ENCODE peak calls at places on chromosomes 11 and 22, in six cellular contexts. One of them, this sample, is unnamed.

GRCh38 chr11:45959851-45960250 is 37.4 kb downstream of the LARGE2 start:
- DNase-seq in IMR-90: no peak
- DNase-seq in thyroid gland: no peak
- DNase-seq in thoracic aorta: no peak
- DNase-seq in retinal pigment epithelial cell: no peak
- DNase-seq in H1: no peak
- DNase-seq in this sample: no peak

GRCh38 chr11:94151903-94152677 is 23.4 kb downstream of the PANX1 start:
- DNase-seq in IMR-90: peak
- DNase-seq in thyroid gland: no peak
- DNase-seq in thoracic aorta: peak
- DNase-seq in retinal pigment epithelial cell: no peak
- DNase-seq in H1: no peak
- DNase-seq in this sample: peak

GRCh38 chr22:48665286-48666010 is 1162.2 kb downstream of the BRD1 start:
- DNase-seq in IMR-90: no peak
- DNase-seq in thyroid gland: no peak
- DNase-seq in thoracic aorta: no peak
- DNase-seq in retinal pigment epithelial cell: no peak
- DNase-seq in H1: no peak
- DNase-seq in this sample: no peak

GRCh38 chr22:36808611-36809344 is 8.1 kb downstream of the PVALB start:
- DNase-seq in IMR-90: no peak
- DNase-seq in thyroid gland: no peak
- DNase-seq in thoracic aorta: no peak
- DNase-seq in retinal pigment epithelial cell: no peak
- DNase-seq in H1: no peak
- DNase-seq in this sample: no peak

GRCh38 chr11:114846040-114846791 is 167.9 kb downstream of the NXPE2 start:
- DNase-seq in IMR-90: no peak
- DNase-seq in thyroid gland: peak
- DNase-seq in thoracic aorta: no peak
- DNase-seq in retinal pigment epithelial cell: no peak
- DNase-seq in H1: no peak
- DNase-seq in this sample: no peak

GRCh38 chr11:69292221-69292648 is 1.7 kb upstream of the MYEOV start:
- DNase-seq in IMR-90: no peak
- DNase-seq in thyroid gland: no peak
- DNase-seq in thoracic aorta: no peak
- DNase-seq in retinal pigment epithelial cell: no peak
- DNase-seq in H1: peak
- DNase-seq in this sample: peak

GRCh38 chr11:57290288-57290687 is 34.5 kb downstream of the TNKS1BP1 start:
- DNase-seq in IMR-90: peak
- DNase-seq in thyroid gland: no peak
- DNase-seq in thoracic aorta: no peak
- DNase-seq in retinal pigment epithelial cell: no peak
- DNase-seq in H1: no peak
- DNase-seq in this sample: peak

GRCh38 chr11:84408946-84409411 is 1122.8 kb upstream of the CCDC90B start:
- DNase-seq in IMR-90: no peak
- DNase-seq in thyroid gland: no peak
- DNase-seq in thoracic aorta: no peak
- DNase-seq in retinal pigment epithelial cell: no peak
- DNase-seq in H1: no peak
- DNase-seq in this sample: peak

GRCh38 chr22:17802822-17803221 is 28.6 kb upstream of the BID start:
- DNase-seq in IMR-90: peak
- DNase-seq in thyroid gland: no peak
- DNase-seq in thoracic aorta: no peak
- DNase-seq in retinal pigment epithelial cell: no peak
- DNase-seq in H1: no peak
- DNase-seq in this sample: no peak

GRCh38 chr11:104663190-104664140 is 234.8 kb downstream of the CASP12 start:
- DNase-seq in IMR-90: peak
- DNase-seq in thyroid gland: no peak
- DNase-seq in thoracic aorta: no peak
- DNase-seq in retinal pigment epithelial cell: no peak
- DNase-seq in H1: no peak
- DNase-seq in this sample: peak

GRCh38 chr11:83105167-83105566 is 33.5 kb upstream of the RAB30 start:
- DNase-seq in IMR-90: peak
- DNase-seq in thyroid gland: no peak
- DNase-seq in thoracic aorta: no peak
- DNase-seq in retinal pigment epithelial cell: no peak
- DNase-seq in H1: no peak
- DNase-seq in this sample: no peak

GRCh38 chr11:69467646-69468045 is 13.8 kb upstream of the LINC01488 start:
- DNase-seq in IMR-90: no peak
- DNase-seq in thyroid gland: no peak
- DNase-seq in thoracic aorta: no peak
- DNase-seq in retinal pigment epithelial cell: no peak
- DNase-seq in H1: no peak
- DNase-seq in this sample: no peak

GRCh38 chr11:73416711-73417265 is 40.6 kb downstream of the RELT start:
- DNase-seq in IMR-90: peak
- DNase-seq in thyroid gland: no peak
- DNase-seq in thoracic aorta: no peak
- DNase-seq in retinal pigment epithelial cell: no peak
- DNase-seq in H1: no peak
- DNase-seq in this sample: peak

GRCh38 chr22:19596680-19597398 is 72.6 kb upstream of the CLDN5 start:
- DNase-seq in IMR-90: no peak
- DNase-seq in thyroid gland: no peak
- DNase-seq in thoracic aorta: no peak
- DNase-seq in retinal pigment epithelial cell: no peak
- DNase-seq in H1: no peak
- DNase-seq in this sample: no peak

GRCh38 chr11:119709638-119710346 is 19.2 kb downstream of the NECTIN1 start:
- DNase-seq in IMR-90: peak
- DNase-seq in thyroid gland: no peak
- DNase-seq in thoracic aorta: no peak
- DNase-seq in retinal pigment epithelial cell: no peak
- DNase-seq in H1: no peak
- DNase-seq in this sample: no peak

GRCh38 chr11:119710417-119710816 is 18.6 kb downstream of the NECTIN1 start:
- DNase-seq in IMR-90: no peak
- DNase-seq in thyroid gland: no peak
- DNase-seq in thoracic aorta: no peak
- DNase-seq in retinal pigment epithelial cell: no peak
- DNase-seq in H1: no peak
- DNase-seq in this sample: no peak

GRCh38 chr11:119712006-119712405 is 17.0 kb downstream of the NECTIN1 start:
- DNase-seq in IMR-90: no peak
- DNase-seq in thyroid gland: no peak
- DNase-seq in thoracic aorta: no peak
- DNase-seq in retinal pigment epithelial cell: no peak
- DNase-seq in H1: no peak
- DNase-seq in this sample: no peak

GRCh38 chr11:119712459-119713360 is 16.3 kb downstream of the NECTIN1 start:
- DNase-seq in IMR-90: no peak
- DNase-seq in thyroid gland: no peak
- DNase-seq in thoracic aorta: no peak
- DNase-seq in retinal pigment epithelial cell: no peak
- DNase-seq in H1: no peak
- DNase-seq in this sample: no peak

DNA sequence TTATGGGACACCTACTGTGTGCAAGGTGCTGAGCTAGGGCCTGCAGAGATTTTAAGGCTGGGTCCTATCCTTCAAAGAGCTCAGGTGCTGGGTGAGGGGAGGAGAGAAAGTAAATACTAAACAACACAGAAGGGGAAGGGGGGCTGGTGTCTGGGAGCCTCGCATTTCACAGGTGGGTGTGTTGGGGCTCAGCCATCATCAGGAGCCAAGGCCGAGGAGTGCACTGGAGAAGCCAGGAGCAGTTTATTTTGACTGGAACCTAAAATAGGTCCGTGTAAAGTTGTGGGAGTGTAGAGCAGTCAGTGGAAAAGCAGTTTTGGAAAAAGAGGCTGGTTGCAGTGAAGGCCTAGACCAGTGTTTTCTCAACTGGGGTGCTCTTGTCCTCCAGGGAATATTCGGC is 17.5 kb downstream of the NECTIN1 start:
- DNase-seq in IMR-90: no peak
- DNase-seq in thyroid gland: no peak
- DNase-seq in thoracic aorta: no peak
- DNase-seq in retinal pigment epithelial cell: no peak
- DNase-seq in H1: no peak
- DNase-seq in this sample: no peak
- H3K4me3 ChIP-seq in IMR-90: no peak
- H3K4me3 ChIP-seq in thyroid gland: no peak
- H3K4me3 ChIP-seq in thoracic aorta: no peak
- H3K4me3 ChIP-seq in retinal pigment epithelial cell: no peak
- H3K4me3 ChIP-seq in H1: no peak
- H3K4me3 ChIP-seq in this sample: no peak

GRCh38 chr22:50032109-50032871 is 19.7 kb upstream of the IL17REL start:
- DNase-seq in IMR-90: no peak
- DNase-seq in thyroid gland: peak
- DNase-seq in thoracic aorta: no peak
- DNase-seq in retinal pigment epithelial cell: no peak
- DNase-seq in H1: no peak
- DNase-seq in this sample: no peak

GRCh38 chr22:50032941-50033601 is 20.5 kb upstream of the IL17REL start:
- DNase-seq in IMR-90: no peak
- DNase-seq in thyroid gland: no peak
- DNase-seq in thoracic aorta: no peak
- DNase-seq in retinal pigment epithelial cell: no peak
- DNase-seq in H1: no peak
- DNase-seq in this sample: no peak

GRCh38 chr22:50035131-50035881 is 22.7 kb upstream of the IL17REL start:
- DNase-seq in IMR-90: no peak
- DNase-seq in thyroid gland: no peak
- DNase-seq in thoracic aorta: no peak
- DNase-seq in retinal pigment epithelial cell: no peak
- DNase-seq in H1: no peak
- DNase-seq in this sample: no peak

GRCh38 chr22:50035976-50036375 is 22.1 kb downstream of the TTLL8 start:
- DNase-seq in IMR-90: no peak
- DNase-seq in thyroid gland: no peak
- DNase-seq in thoracic aorta: no peak
- DNase-seq in retinal pigment epithelial cell: no peak
- DNase-seq in H1: no peak
- DNase-seq in this sample: no peak

DNA sequence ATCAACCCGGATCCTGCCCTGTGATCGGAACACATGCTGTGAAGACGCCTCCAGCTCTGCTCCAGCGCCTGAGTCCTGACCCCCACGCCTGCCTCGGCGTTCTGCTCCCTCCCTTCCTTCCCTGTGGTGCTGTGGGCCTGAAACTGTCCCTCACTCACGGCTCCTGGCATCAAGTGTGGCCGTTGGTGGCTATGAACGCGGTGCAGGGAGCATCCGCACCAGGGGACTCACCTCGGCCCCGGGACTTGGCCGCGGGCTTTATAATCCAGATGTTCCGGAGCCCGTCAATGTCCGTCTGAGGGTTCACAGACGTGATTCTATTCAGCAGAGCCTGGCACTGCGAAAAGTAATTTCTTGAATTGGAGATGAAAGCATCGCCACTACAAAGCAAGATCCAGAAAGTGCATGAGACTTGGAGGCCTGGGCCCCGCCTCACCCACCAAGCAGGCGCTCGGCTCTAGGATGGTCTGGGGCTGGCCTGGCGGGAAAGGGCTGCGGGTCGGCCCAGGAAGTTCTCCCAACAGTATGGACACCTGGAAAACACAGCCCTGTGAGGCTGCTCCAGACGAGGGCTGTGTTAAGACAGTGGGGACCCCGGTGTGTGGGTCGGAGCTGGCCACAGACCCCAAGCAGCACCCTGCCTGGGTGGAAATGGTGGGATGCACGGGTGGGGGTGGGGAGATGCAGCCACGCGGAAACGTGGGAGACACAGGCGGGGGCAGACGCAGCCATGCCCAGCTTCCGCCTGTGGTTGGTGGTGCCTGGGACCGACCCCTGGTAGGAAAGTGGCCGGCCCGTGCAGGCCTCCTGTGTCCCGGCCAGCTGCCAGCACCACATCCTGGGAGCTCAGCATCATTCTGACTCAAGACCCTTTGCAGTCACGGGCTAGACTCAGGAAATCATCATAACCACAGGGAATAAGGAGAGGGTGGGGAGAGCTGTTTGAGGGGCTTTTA is 21.8 kb upstream of the IL17REL start:
- DNase-seq in IMR-90: no peak
- DNase-seq in thyroid gland: no peak
- DNase-seq in thoracic aorta: no peak
- DNase-seq in retinal pigment epithelial cell: no peak
- DNase-seq in H1: no peak
- DNase-seq in this sample: no peak
- H3K4me3 ChIP-seq in IMR-90: no peak
- H3K4me3 ChIP-seq in thyroid gland: no peak
- H3K4me3 ChIP-seq in thoracic aorta: no peak
- H3K4me3 ChIP-seq in retinal pigment epithelial cell: no peak
- H3K4me3 ChIP-seq in H1: no peak
- H3K4me3 ChIP-seq in this sample: no peak

DNA sequence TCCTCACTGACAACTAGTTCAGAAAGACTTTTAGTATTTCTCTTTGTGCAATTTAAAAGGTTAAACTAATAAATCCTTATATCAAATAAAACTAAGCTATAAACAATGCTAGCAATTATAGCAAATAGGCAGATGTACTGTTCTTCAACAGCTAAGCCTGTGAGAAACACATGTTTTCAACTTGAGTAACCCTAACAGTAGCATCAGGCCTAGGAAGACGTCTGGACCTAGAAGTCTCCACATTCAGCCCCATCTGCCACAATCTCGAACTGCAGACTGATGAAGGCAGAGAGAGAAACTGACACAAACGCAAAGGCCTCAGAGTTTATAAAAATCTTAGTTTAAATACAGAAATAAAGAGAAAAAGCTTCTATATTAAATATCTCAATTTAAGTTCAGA is 2.5 kb downstream of the ST13 start:
- DNase-seq in IMR-90: no peak
- DNase-seq in thyroid gland: no peak
- DNase-seq in thoracic aorta: no peak
- DNase-seq in retinal pigment epithelial cell: no peak
- DNase-seq in H1: no peak
- DNase-seq in this sample: peak
- H3K4me3 ChIP-seq in IMR-90: no peak
- H3K4me3 ChIP-seq in thyroid gland: no peak
- H3K4me3 ChIP-seq in thoracic aorta: peak
- H3K4me3 ChIP-seq in retinal pigment epithelial cell: peak
- H3K4me3 ChIP-seq in H1: no peak
- H3K4me3 ChIP-seq in this sample: peak

GRCh38 chr11:128482512-128483191 is 104.7 kb downstream of the ETS1 start:
- DNase-seq in IMR-90: peak
- DNase-seq in thyroid gland: no peak
- DNase-seq in thoracic aorta: no peak
- DNase-seq in retinal pigment epithelial cell: no peak
- DNase-seq in H1: no peak
- DNase-seq in this sample: no peak

GRCh38 chr11:128481135-128481534 is 106.2 kb downstream of the ETS1 start:
- DNase-seq in IMR-90: peak
- DNase-seq in thyroid gland: no peak
- DNase-seq in thoracic aorta: no peak
- DNase-seq in retinal pigment epithelial cell: peak
- DNase-seq in H1: no peak
- DNase-seq in this sample: peak

GRCh38 chr11:128484172-128484571 is 103.2 kb downstream of the ETS1 start:
- DNase-seq in IMR-90: no peak
- DNase-seq in thyroid gland: no peak
- DNase-seq in thoracic aorta: no peak
- DNase-seq in retinal pigment epithelial cell: no peak
- DNase-seq in H1: no peak
- DNase-seq in this sample: no peak

GRCh38 chr11:128482092-128482491 is 105.3 kb downstream of the ETS1 start:
- DNase-seq in IMR-90: no peak
- DNase-seq in thyroid gland: no peak
- DNase-seq in thoracic aorta: no peak
- DNase-seq in retinal pigment epithelial cell: no peak
- DNase-seq in H1: no peak
- DNase-seq in this sample: no peak

GRCh38 chr11:128483211-128483788 is 104.1 kb downstream of the ETS1 start:
- DNase-seq in IMR-90: no peak
- DNase-seq in thyroid gland: no peak
- DNase-seq in thoracic aorta: no peak
- DNase-seq in retinal pigment epithelial cell: no peak
- DNase-seq in H1: no peak
- DNase-seq in this sample: no peak
- H3K4me3 ChIP-seq in IMR-90: no peak
- H3K4me3 ChIP-seq in thyroid gland: no peak
- H3K4me3 ChIP-seq in thoracic aorta: no peak
- H3K4me3 ChIP-seq in retinal pigment epithelial cell: no peak
- H3K4me3 ChIP-seq in H1: no peak
- H3K4me3 ChIP-seq in this sample: no peak

This sample was measured in epithelial cell of esophagus.